ENCODE peak calls at places on chromosome 15, in nine cellular contexts. One of them, this sample, is unnamed.

GRCh38 chr15:31893770-31894169 is 136.5 kb upstream of the CHRNA7 start:
- DNase-seq in colonic mucosa: no peak
- DNase-seq in left ventricle myocardium inferior: no peak
- DNase-seq in HL-60: no peak
- DNase-seq in pancreas: no peak
- DNase-seq in neuronal stem cell: no peak
- DNase-seq in A549: no peak
- DNase-seq in CD8-positive, alpha-beta memory T cell: no peak
- DNase-seq in mesenchymal stem cell: no peak
- DNase-seq in this sample: no peak

GRCh38 chr15:51853987-51854386 is 24.5 kb downstream of the TMOD3 start:
- DNase-seq in colonic mucosa: no peak
- DNase-seq in left ventricle myocardium inferior: no peak
- DNase-seq in HL-60: no peak
- DNase-seq in pancreas: no peak
- DNase-seq in neuronal stem cell: no peak
- DNase-seq in A549: no peak
- DNase-seq in CD8-positive, alpha-beta memory T cell: no peak
- DNase-seq in mesenchymal stem cell: peak
- DNase-seq in this sample: no peak

GRCh38 chr15:50953302-50953701 is 44.8 kb downstream of the AP4E1 start:
- DNase-seq in colonic mucosa: no peak
- DNase-seq in left ventricle myocardium inferior: no peak
- DNase-seq in HL-60: no peak
- DNase-seq in pancreas: no peak
- DNase-seq in neuronal stem cell: no peak
- DNase-seq in A549: no peak
- DNase-seq in CD8-positive, alpha-beta memory T cell: no peak
- DNase-seq in mesenchymal stem cell: peak
- DNase-seq in this sample: no peak

GRCh38 chr15:67048281-67049279 is 16.8 kb upstream of the SMAD3 start:
- DNase-seq in colonic mucosa: peak
- DNase-seq in left ventricle myocardium inferior: peak
- DNase-seq in HL-60: peak
- DNase-seq in pancreas: peak
- DNase-seq in neuronal stem cell: no peak
- DNase-seq in A549: peak
- DNase-seq in CD8-positive, alpha-beta memory T cell: no peak
- DNase-seq in mesenchymal stem cell: peak
- DNase-seq in this sample: no peak

GRCh38 chr15:99507732-99508571 is 57.8 kb upstream of the MEF2A start:
- DNase-seq in colonic mucosa: no peak
- DNase-seq in left ventricle myocardium inferior: no peak
- DNase-seq in HL-60: no peak
- DNase-seq in pancreas: peak
- DNase-seq in neuronal stem cell: no peak
- DNase-seq in A549: no peak
- DNase-seq in CD8-positive, alpha-beta memory T cell: no peak
- DNase-seq in mesenchymal stem cell: peak
- DNase-seq in this sample: no peak

GRCh38 chr15:95932676-95933075 is 397.8 kb upstream of the NR2F2 start:
- DNase-seq in colonic mucosa: no peak
- DNase-seq in left ventricle myocardium inferior: no peak
- DNase-seq in HL-60: no peak
- DNase-seq in pancreas: no peak
- DNase-seq in neuronal stem cell: no peak
- DNase-seq in A549: no peak
- DNase-seq in CD8-positive, alpha-beta memory T cell: no peak
- DNase-seq in mesenchymal stem cell: peak
- DNase-seq in this sample: no peak

GRCh38 chr15:77904436-77904821 is 173.1 kb downstream of the TBC1D2B start:
- DNase-seq in colonic mucosa: no peak
- DNase-seq in left ventricle myocardium inferior: no peak
- DNase-seq in HL-60: no peak
- DNase-seq in pancreas: peak
- DNase-seq in neuronal stem cell: no peak
- DNase-seq in A549: no peak
- DNase-seq in CD8-positive, alpha-beta memory T cell: no peak
- DNase-seq in mesenchymal stem cell: no peak
- DNase-seq in this sample: no peak

GRCh38 chr15:47503884-47504283 is 213.4 kb upstream of the SEMA6D start:
- DNase-seq in colonic mucosa: no peak
- DNase-seq in left ventricle myocardium inferior: no peak
- DNase-seq in HL-60: no peak
- DNase-seq in pancreas: no peak
- DNase-seq in neuronal stem cell: no peak
- DNase-seq in A549: no peak
- DNase-seq in CD8-positive, alpha-beta memory T cell: no peak
- DNase-seq in mesenchymal stem cell: no peak
- DNase-seq in this sample: no peak

GRCh38 chr15:28127036-28127435 is 27.9 kb upstream of the OCA2 start:
- DNase-seq in colonic mucosa: no peak
- DNase-seq in left ventricle myocardium inferior: no peak
- DNase-seq in HL-60: no peak
- DNase-seq in pancreas: no peak
- DNase-seq in neuronal stem cell: no peak
- DNase-seq in A549: no peak
- DNase-seq in CD8-positive, alpha-beta memory T cell: no peak
- DNase-seq in mesenchymal stem cell: no peak
- DNase-seq in this sample: no peak

GRCh38 chr15:82030191-82030590 is 15.6 kb downstream of the MEX3B start:
- DNase-seq in colonic mucosa: no peak
- DNase-seq in left ventricle myocardium inferior: no peak
- DNase-seq in HL-60: no peak
- DNase-seq in pancreas: no peak
- DNase-seq in neuronal stem cell: no peak
- DNase-seq in A549: no peak
- DNase-seq in CD8-positive, alpha-beta memory T cell: no peak
- DNase-seq in mesenchymal stem cell: no peak
- DNase-seq in this sample: no peak

GRCh38 chr15:71414778-71415177 is 299.5 kb downstream of the THSD4 start:
- DNase-seq in colonic mucosa: no peak
- DNase-seq in left ventricle myocardium inferior: no peak
- DNase-seq in HL-60: no peak
- DNase-seq in pancreas: no peak
- DNase-seq in neuronal stem cell: no peak
- DNase-seq in A549: no peak
- DNase-seq in CD8-positive, alpha-beta memory T cell: no peak
- DNase-seq in mesenchymal stem cell: no peak
- DNase-seq in this sample: no peak

GRCh38 chr15:48962662-48963523 is 826 bp downstream of the SHC4 start:
- DNase-seq in colonic mucosa: no peak
- DNase-seq in left ventricle myocardium inferior: peak
- DNase-seq in HL-60: no peak
- DNase-seq in pancreas: peak
- DNase-seq in neuronal stem cell: peak
- DNase-seq in A549: no peak
- DNase-seq in CD8-positive, alpha-beta memory T cell: no peak
- DNase-seq in mesenchymal stem cell: peak
- DNase-seq in this sample: no peak

GRCh38 chr15:20358066-20358780 is 183.4 kb downstream of the GOLGA6L6 start:
- DNase-seq in colonic mucosa: no peak
- DNase-seq in left ventricle myocardium inferior: no peak
- DNase-seq in HL-60: no peak
- DNase-seq in pancreas: peak
- DNase-seq in neuronal stem cell: no peak
- DNase-seq in A549: no peak
- DNase-seq in CD8-positive, alpha-beta memory T cell: no peak
- DNase-seq in mesenchymal stem cell: no peak
- DNase-seq in this sample: no peak

DNA sequence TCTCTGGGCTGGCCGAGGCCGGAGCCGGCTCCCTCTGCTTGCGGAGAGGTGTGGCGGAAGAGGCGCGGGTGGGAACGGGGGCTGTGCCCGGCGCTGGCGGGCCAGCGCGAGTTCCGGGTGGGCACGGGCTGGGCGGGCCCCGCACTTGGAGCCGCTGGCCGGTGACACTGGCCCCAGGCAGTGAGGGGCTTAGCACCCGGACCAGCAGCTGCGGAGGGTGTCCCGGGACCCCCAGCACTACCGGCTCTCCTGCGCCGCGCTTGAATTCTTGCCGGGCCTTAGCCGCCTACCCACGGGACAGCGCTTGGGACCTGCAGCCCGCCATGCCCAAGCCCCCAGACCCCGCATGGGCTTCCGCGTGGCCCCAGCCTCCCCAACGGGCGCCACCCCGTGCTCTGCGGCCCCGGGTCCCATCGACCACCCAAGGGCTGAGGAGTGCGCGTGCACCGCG is 736.3 kb upstream of the ARRDC4 start:
- DNase-seq in colonic mucosa: no peak
- DNase-seq in left ventricle myocardium inferior: no peak
- DNase-seq in HL-60: no peak
- DNase-seq in pancreas: no peak
- DNase-seq in neuronal stem cell: no peak
- DNase-seq in A549: no peak
- DNase-seq in CD8-positive, alpha-beta memory T cell: no peak
- DNase-seq in mesenchymal stem cell: no peak
- DNase-seq in this sample: no peak
- H3K27ac ChIP-seq in colonic mucosa: no peak
- H3K27ac ChIP-seq in left ventricle myocardium inferior: no peak
- H3K27ac ChIP-seq in HL-60: no peak
- H3K27ac ChIP-seq in pancreas: no peak
- H3K27ac ChIP-seq in neuronal stem cell: no peak
- H3K27ac ChIP-seq in A549: no peak
- H3K27ac ChIP-seq in CD8-positive, alpha-beta memory T cell: no peak
- H3K27ac ChIP-seq in mesenchymal stem cell: no peak
- H3K27ac ChIP-seq in this sample: no peak

GRCh38 chr15:56763082-56763481 is 29.8 kb upstream of the ZNF280D start:
- DNase-seq in colonic mucosa: no peak
- DNase-seq in left ventricle myocardium inferior: no peak
- DNase-seq in HL-60: no peak
- DNase-seq in pancreas: no peak
- DNase-seq in neuronal stem cell: no peak
- DNase-seq in A549: no peak
- DNase-seq in CD8-positive, alpha-beta memory T cell: no peak
- DNase-seq in mesenchymal stem cell: no peak
- DNase-seq in this sample: no peak
- H3K4me3 ChIP-seq in colonic mucosa: no peak
- H3K4me3 ChIP-seq in left ventricle myocardium inferior: no peak
- H3K4me3 ChIP-seq in HL-60: no peak
- H3K4me3 ChIP-seq in pancreas: no peak
- H3K4me3 ChIP-seq in neuronal stem cell: no peak
- H3K4me3 ChIP-seq in A549: no peak
- H3K4me3 ChIP-seq in CD8-positive, alpha-beta memory T cell: no peak
- H3K4me3 ChIP-seq in mesenchymal stem cell: no peak
- H3K4me3 ChIP-seq in this sample: no peak

GRCh38 chr15:57216288-57216687 is 160.0 kb upstream of the CGNL1 start:
- DNase-seq in colonic mucosa: no peak
- DNase-seq in left ventricle myocardium inferior: no peak
- DNase-seq in HL-60: no peak
- DNase-seq in pancreas: no peak
- DNase-seq in neuronal stem cell: no peak
- DNase-seq in A549: peak
- DNase-seq in CD8-positive, alpha-beta memory T cell: no peak
- DNase-seq in mesenchymal stem cell: peak
- DNase-seq in this sample: no peak
- H3K27ac ChIP-seq in colonic mucosa: peak
- H3K27ac ChIP-seq in left ventricle myocardium inferior: peak
- H3K27ac ChIP-seq in HL-60: no peak
- H3K27ac ChIP-seq in pancreas: no peak
- H3K27ac ChIP-seq in neuronal stem cell: no peak
- H3K27ac ChIP-seq in A549: no peak
- H3K27ac ChIP-seq in CD8-positive, alpha-beta memory T cell: no peak
- H3K27ac ChIP-seq in mesenchymal stem cell: peak
- H3K27ac ChIP-seq in this sample: no peak

GRCh38 chr15:45637552-45638033 is 2.8 kb downstream of the SQOR start:
- DNase-seq in colonic mucosa: peak
- DNase-seq in left ventricle myocardium inferior: peak
- DNase-seq in HL-60: peak
- DNase-seq in pancreas: peak
- DNase-seq in neuronal stem cell: no peak
- DNase-seq in A549: peak
- DNase-seq in CD8-positive, alpha-beta memory T cell: peak
- DNase-seq in mesenchymal stem cell: peak
- DNase-seq in this sample: peak
- H3K4me3 ChIP-seq in colonic mucosa: peak
- H3K4me3 ChIP-seq in left ventricle myocardium inferior: peak
- H3K4me3 ChIP-seq in HL-60: peak
- H3K4me3 ChIP-seq in pancreas: peak
- H3K4me3 ChIP-seq in neuronal stem cell: no peak
- H3K4me3 ChIP-seq in A549: peak
- H3K4me3 ChIP-seq in CD8-positive, alpha-beta memory T cell: peak
- H3K4me3 ChIP-seq in mesenchymal stem cell: peak
- H3K4me3 ChIP-seq in this sample: peak

DNA sequence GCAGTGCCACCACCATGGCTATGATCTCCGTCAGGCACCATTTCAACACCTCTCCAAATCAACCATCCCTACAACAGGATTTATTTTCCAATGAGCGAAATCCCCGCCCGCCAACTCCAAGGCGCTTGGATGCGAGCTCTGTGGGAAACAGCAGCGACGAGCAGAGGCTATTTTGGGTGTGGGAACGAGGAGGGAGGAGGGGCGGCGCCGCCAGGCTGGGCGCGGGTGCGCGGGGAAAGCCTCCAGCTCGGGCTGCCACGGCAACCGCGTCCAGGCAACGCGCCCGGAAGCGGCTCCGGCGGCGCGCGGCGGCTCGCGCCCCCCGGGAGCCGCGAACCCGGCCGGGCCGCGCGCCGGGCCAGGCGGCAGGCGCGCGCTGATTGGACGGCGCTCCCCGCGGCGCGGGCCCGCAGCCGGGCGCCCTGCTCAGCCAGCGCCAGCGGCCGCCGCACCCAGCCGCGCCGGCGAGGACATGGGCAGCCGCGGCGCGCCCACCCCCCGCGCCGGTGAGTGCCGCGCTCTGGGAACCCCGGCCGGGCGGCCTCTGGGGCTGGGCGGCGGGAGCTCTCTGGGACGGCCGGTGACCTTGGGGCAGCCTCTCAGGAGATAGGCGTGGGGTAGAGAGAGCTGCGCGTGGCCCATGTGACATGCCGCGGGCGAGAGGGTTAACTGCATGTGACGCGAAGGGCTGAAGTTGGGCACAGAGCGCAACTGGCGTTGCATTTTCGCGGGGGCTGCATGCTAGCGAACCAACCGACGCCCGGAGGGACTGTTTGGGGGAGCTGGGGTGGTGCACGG is at the start of gene FAM81A:
- DNase-seq in colonic mucosa: peak
- DNase-seq in left ventricle myocardium inferior: peak
- DNase-seq in HL-60: no peak
- DNase-seq in pancreas: peak
- DNase-seq in neuronal stem cell: peak
- DNase-seq in A549: peak
- DNase-seq in CD8-positive, alpha-beta memory T cell: no peak
- DNase-seq in mesenchymal stem cell: peak
- DNase-seq in this sample: no peak
- H3K27ac ChIP-seq in colonic mucosa: no peak
- H3K27ac ChIP-seq in left ventricle myocardium inferior: peak
- H3K27ac ChIP-seq in HL-60: no peak
- H3K27ac ChIP-seq in pancreas: no peak
- H3K27ac ChIP-seq in neuronal stem cell: no peak
- H3K27ac ChIP-seq in A549: peak
- H3K27ac ChIP-seq in CD8-positive, alpha-beta memory T cell: no peak
- H3K27ac ChIP-seq in mesenchymal stem cell: no peak
- H3K27ac ChIP-seq in this sample: no peak

GRCh38 chr15:74133071-74133702 is 2.8 kb downstream of the ISLR2 start:
- DNase-seq in colonic mucosa: no peak
- DNase-seq in left ventricle myocardium inferior: no peak
- DNase-seq in HL-60: no peak
- DNase-seq in pancreas: no peak
- DNase-seq in neuronal stem cell: no peak
- DNase-seq in A549: no peak
- DNase-seq in CD8-positive, alpha-beta memory T cell: no peak
- DNase-seq in mesenchymal stem cell: no peak
- DNase-seq in this sample: no peak
- H3K4me3 ChIP-seq in colonic mucosa: no peak
- H3K4me3 ChIP-seq in left ventricle myocardium inferior: no peak
- H3K4me3 ChIP-seq in HL-60: no peak
- H3K4me3 ChIP-seq in pancreas: no peak
- H3K4me3 ChIP-seq in neuronal stem cell: no peak
- H3K4me3 ChIP-seq in A549: no peak
- H3K4me3 ChIP-seq in CD8-positive, alpha-beta memory T cell: no peak
- H3K4me3 ChIP-seq in mesenchymal stem cell: no peak
- H3K4me3 ChIP-seq in this sample: no peak

GRCh38 chr15:74168673-74169274 is 4.7 kb upstream of the ISLR start:
- DNase-seq in colonic mucosa: no peak
- DNase-seq in left ventricle myocardium inferior: no peak
- DNase-seq in HL-60: no peak
- DNase-seq in pancreas: no peak
- DNase-seq in neuronal stem cell: no peak
- DNase-seq in A549: no peak
- DNase-seq in CD8-positive, alpha-beta memory T cell: no peak
- DNase-seq in mesenchymal stem cell: no peak
- DNase-seq in this sample: no peak
- H3K27ac ChIP-seq in colonic mucosa: no peak
- H3K27ac ChIP-seq in left ventricle myocardium inferior: peak
- H3K27ac ChIP-seq in HL-60: no peak
- H3K27ac ChIP-seq in pancreas: no peak
- H3K27ac ChIP-seq in neuronal stem cell: no peak
- H3K27ac ChIP-seq in A549: no peak
- H3K27ac ChIP-seq in CD8-positive, alpha-beta memory T cell: no peak
- H3K27ac ChIP-seq in mesenchymal stem cell: no peak
- H3K27ac ChIP-seq in this sample: no peak

This sample was measured in effector memory CD4-positive, alpha-beta T cell.